ENCODE peak calls at places on chromosomes 6 and 20, in five cellular contexts. N is BJ, J is lower lobe of right lung, S is right lobe of liver, C is spleen. X is an unnamed sample.

GRCh38 chr6:33271098-33271607 is 523 bp downstream of the VPS52 start:
- DNase-seq in C (no peak), N (no peak), S (no peak), J (no peak), X (no peak)

GRCh38 chr20:46894579-46894958 is at the start of gene EYA2:
- DNase-seq in J (no peak), S (no peak), N (no peak), C (no peak), X (no peak)

GRCh38 chr6:135256866-135257265 is 75.8 kb downstream of the MYB start:
- DNase-seq in N (no peak), J (no peak), S (no peak), C (no peak), X (no peak)

GRCh38 chr6:118719351-118720124 is 68.1 kb upstream of the CEP85L start:
- DNase-seq in N (no peak), C (peak; percentile 80), J (no peak), S (no peak), X (no peak)

GRCh38 chr20:34579191-34579661 is 20.7 kb downstream of the MAP1LC3A start:
- DNase-seq in C (no peak), J (no peak), N (no peak), S (no peak), X (no peak)

GRCh38 chr6:156878688-156879087 is 101.5 kb downstream of the ARID1B start:
- DNase-seq in N (no peak), C (no peak), J (no peak), S (no peak), X (no peak)

GRCh38 chr20:6162239-6162638 is 39.4 kb upstream of the FERMT1 start:
- DNase-seq in J (no peak), N (no peak), C (no peak), S (peak; percentile 88), X (peak; percentile 59)

GRCh38 chr20:14885661-14886060 is 548.2 kb upstream of the FLRT3 start:
- DNase-seq in N (no peak), J (no peak), S (no peak), C (no peak), X (no peak)

GRCh38 chr6:69584913-69585729 is 211.7 kb downstream of the LMBRD1 start:
- DNase-seq in J (no peak), N (peak; percentile 8), C (no peak), S (no peak), X (no peak)

GRCh38 chr20:13042458-13042794 is 33.7 kb downstream of the SPTLC3 start:
- DNase-seq in J (no peak), N (no peak), C (no peak), S (no peak), X (no peak)

GRCh38 chr6:25903467-25904099 is 26.9 kb downstream of the SLC17A2 start:
- DNase-seq in C (no peak), S (no peak), N (no peak), J (no peak), X (no peak)

GRCh38 chr20:12051206-12052163 is 133.8 kb downstream of the BTBD3 start:
- DNase-seq in N (no peak), C (no peak), J (no peak), S (no peak), X (no peak)

GRCh38 chr6:8556370-8557018 is 121.1 kb upstream of the SLC35B3 start:
- DNase-seq in N (peak; percentile 35), J (no peak), C (no peak), S (no peak), X (no peak)

GRCh38 chr6:17816921-17817611 is 110.3 kb upstream of the NUP153 start:
- DNase-seq in N (no peak), J (no peak), S (no peak), C (no peak), X (no peak)
- TF ChIP-seq CTCF in N (peak; percentile 17), J (no peak), S (no peak), C (no peak), X (no peak)

GRCh38 chr6:145863988-145864616 is 49.5 kb upstream of the FBXO30 start:
- DNase-seq in C (no peak), S (no peak), N (no peak), J (no peak), X (no peak)

GRCh38 chr6:145865175-145865574 is 50.6 kb upstream of the FBXO30 start:
- DNase-seq in J (no peak), N (no peak), S (no peak), C (no peak), X (no peak)

GRCh38 chr6:145863396-145863795 is 48.8 kb upstream of the FBXO30 start:
- DNase-seq in J (no peak), C (no peak), N (no peak), S (no peak), X (no peak)

GRCh38 chr6:145866449-145867401 is 52.1 kb upstream of the FBXO30 start:
- DNase-seq in N (no peak), C (no peak), J (no peak), S (no peak), X (no peak)

DNA sequence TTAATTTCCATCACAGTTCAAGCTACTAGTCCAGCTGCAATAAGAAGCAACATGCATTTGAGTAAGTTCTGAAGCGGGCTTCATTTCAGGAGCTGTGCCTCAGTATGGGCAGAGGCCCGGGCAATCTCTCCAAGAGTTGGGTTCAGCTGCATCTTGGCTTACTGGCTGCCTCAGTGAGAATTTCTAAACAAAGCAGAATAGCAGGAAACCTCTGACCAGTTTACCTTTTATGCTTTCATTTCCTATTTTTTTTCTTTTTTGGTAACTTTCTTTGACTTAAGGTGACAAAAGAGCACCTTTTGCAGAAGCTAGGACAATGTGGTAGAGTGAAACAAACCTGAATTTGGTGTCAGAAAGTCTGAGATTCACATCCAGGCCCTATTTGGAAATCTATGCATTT is 51.0 kb upstream of the FBXO30 start:
- DNase-seq in S (no peak), J (no peak), N (no peak), C (no peak), X (no peak)
- TF ChIP-seq CTCF in S (no peak), J (no peak), N (no peak), C (no peak), X (no peak)

DNA sequence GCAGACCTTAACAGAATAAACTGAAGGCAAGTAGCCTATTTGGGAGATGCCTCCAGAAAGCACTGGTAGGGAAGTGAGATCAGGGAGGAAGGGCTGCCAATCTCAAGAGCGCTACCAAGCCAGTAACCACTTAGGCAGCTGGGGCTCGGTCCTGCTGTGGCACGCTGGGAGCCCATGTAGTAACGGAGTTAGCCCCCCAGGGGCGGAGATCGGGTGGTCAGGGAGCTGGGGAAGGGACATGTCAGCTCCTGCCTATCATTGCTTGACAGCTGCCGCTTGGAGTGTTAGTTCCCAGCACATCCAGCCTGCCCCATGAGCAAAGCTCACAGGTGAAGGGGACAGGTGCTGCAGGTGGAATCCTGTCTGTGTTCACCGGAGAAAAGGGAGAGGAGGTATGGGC is 127.0 kb downstream of the CEBPB start:
- DNase-seq in N (no peak), C (peak; percentile 56), S (no peak), J (no peak), X (no peak)
- TF ChIP-seq CTCF in N (no peak), C (no peak), S (no peak), J (no peak), X (no peak)

GRCh38 chr20:32440758-32441078 is 82.6 kb downstream of the ASXL1 start:
- DNase-seq in S (no peak), N (no peak), J (no peak), C (no peak), X (no peak)
- TF ChIP-seq CTCF in S (no peak), N (no peak), J (no peak), C (no peak), X (no peak)

GRCh38 chr6:2760882-2761842 is 4.0 kb upstream of the WRNIP1 start:
- DNase-seq in C (no peak), J (no peak), S (no peak), N (no peak), X (no peak)
- TF ChIP-seq CTCF in C (peak; percentile 59), J (peak; percentile 45), S (peak; percentile 45), N (peak; percentile 28), X (peak; percentile 43)

GRCh38 chr6:42084889-42085288 is 34.6 kb downstream of the TAF8 start:
- DNase-seq in C (peak; percentile 6), J (no peak), N (no peak), S (no peak), X (no peak)

GRCh38 chr6:42088101-42088591 is 37.8 kb downstream of the TAF8 start:
- DNase-seq in C (no peak), J (no peak), S (no peak), N (no peak), X (no peak)

GRCh38 chr6:42083530-42083929 is 33.2 kb downstream of the TAF8 start:
- DNase-seq in N (no peak), S (no peak), C (peak; percentile 27), J (no peak), X (no peak)

GRCh38 chr6:42086665-42087050 is 36.3 kb downstream of the TAF8 start:
- DNase-seq in J (no peak), S (no peak), C (no peak), N (no peak), X (no peak)

GRCh38 chr6:42086046-42086664 is 35.8 kb downstream of the TAF8 start:
- DNase-seq in C (peak; percentile 45), S (no peak), J (no peak), N (no peak), X (no peak)
- TF ChIP-seq CTCF in C (no peak), S (no peak), J (no peak), N (peak; percentile 36), X (peak; percentile 39)

X was measured in retinal pigment epithelial cell.